ENCODE peak calls at places on chromosome 11, in six cellular contexts. One of them, this sample, is unnamed.

GRCh38 chr11:61364012-61364396 is 1.8 kb downstream of the TMEM138 start:
- DNase-seq in body of pancreas: no peak
- DNase-seq in lower lobe of right lung: no peak
- DNase-seq in endothelial cell of umbilical vein: no peak
- DNase-seq in BJ: no peak
- DNase-seq in WERI-Rb-1: no peak
- DNase-seq in this sample: no peak

GRCh38 chr11:47403571-47403970 is 4.8 kb upstream of the SLC39A13 start:
- DNase-seq in WERI-Rb-1: no peak
- DNase-seq in endothelial cell of umbilical vein: no peak
- DNase-seq in BJ: no peak
- DNase-seq in lower lobe of right lung: no peak
- DNase-seq in body of pancreas: no peak
- DNase-seq in this sample: no peak

GRCh38 chr11:2419638-2420501 is 19.3 kb downstream of the TSSC4 start:
- DNase-seq in BJ: no peak
- DNase-seq in endothelial cell of umbilical vein: peak
- DNase-seq in WERI-Rb-1: peak
- DNase-seq in body of pancreas: peak
- DNase-seq in lower lobe of right lung: peak
- DNase-seq in this sample: peak

GRCh38 chr11:61880454-61880853 is 10.9 kb downstream of the FADS3 start:
- DNase-seq in WERI-Rb-1: no peak
- DNase-seq in body of pancreas: no peak
- DNase-seq in BJ: no peak
- DNase-seq in lower lobe of right lung: no peak
- DNase-seq in endothelial cell of umbilical vein: no peak
- DNase-seq in this sample: no peak

GRCh38 chr11:3735827-3736226 is 61.5 kb downstream of the NUP98 start:
- DNase-seq in body of pancreas: no peak
- DNase-seq in BJ: no peak
- DNase-seq in WERI-Rb-1: no peak
- DNase-seq in endothelial cell of umbilical vein: no peak
- DNase-seq in lower lobe of right lung: no peak
- DNase-seq in this sample: no peak

GRCh38 chr11:106021181-106021966 is 666 bp downstream of the MSANTD4 start:
- DNase-seq in endothelial cell of umbilical vein: no peak
- DNase-seq in WERI-Rb-1: no peak
- DNase-seq in lower lobe of right lung: no peak
- DNase-seq in body of pancreas: no peak
- DNase-seq in BJ: peak
- DNase-seq in this sample: peak

GRCh38 chr11:67484847-67485311 is 2.1 kb downstream of the AIP start:
- DNase-seq in BJ: no peak
- DNase-seq in endothelial cell of umbilical vein: no peak
- DNase-seq in lower lobe of right lung: peak
- DNase-seq in WERI-Rb-1: no peak
- DNase-seq in body of pancreas: no peak
- DNase-seq in this sample: no peak

GRCh38 chr11:1323779-1324178 is 14.3 kb upstream of the TOLLIP start:
- DNase-seq in endothelial cell of umbilical vein: no peak
- DNase-seq in BJ: no peak
- DNase-seq in lower lobe of right lung: no peak
- DNase-seq in body of pancreas: no peak
- DNase-seq in WERI-Rb-1: no peak
- DNase-seq in this sample: no peak

GRCh38 chr11:132472411-132473205 is 1059.7 kb downstream of the OPCML start:
- DNase-seq in endothelial cell of umbilical vein: no peak
- DNase-seq in WERI-Rb-1: peak
- DNase-seq in lower lobe of right lung: no peak
- DNase-seq in body of pancreas: no peak
- DNase-seq in BJ: no peak
- DNase-seq in this sample: no peak

GRCh38 chr11:64313491-64314145 is 3.7 kb downstream of the TRMT112 start:
- DNase-seq in BJ: no peak
- DNase-seq in body of pancreas: no peak
- DNase-seq in WERI-Rb-1: no peak
- DNase-seq in lower lobe of right lung: no peak
- DNase-seq in endothelial cell of umbilical vein: no peak
- DNase-seq in this sample: no peak

GRCh38 chr11:46381836-46382643 is 571 bp downstream of the MDK start:
- DNase-seq in WERI-Rb-1: peak
- DNase-seq in lower lobe of right lung: no peak
- DNase-seq in endothelial cell of umbilical vein: peak
- DNase-seq in BJ: no peak
- DNase-seq in body of pancreas: no peak
- DNase-seq in this sample: no peak

GRCh38 chr11:74417379-74417804 is 19.2 kb upstream of the PGM2L1 start:
- DNase-seq in body of pancreas: peak
- DNase-seq in endothelial cell of umbilical vein: no peak
- DNase-seq in WERI-Rb-1: no peak
- DNase-seq in BJ: peak
- DNase-seq in lower lobe of right lung: no peak
- DNase-seq in this sample: no peak

GRCh38 chr11:102446606-102447005 is 6.0 kb downstream of the TMEM123 start:
- DNase-seq in endothelial cell of umbilical vein: peak
- DNase-seq in lower lobe of right lung: no peak
- DNase-seq in body of pancreas: no peak
- DNase-seq in BJ: peak
- DNase-seq in WERI-Rb-1: no peak
- DNase-seq in this sample: no peak

GRCh38 chr11:119120639-119121007 is 757 bp upstream of the HINFP start:
- DNase-seq in body of pancreas: no peak
- DNase-seq in BJ: no peak
- DNase-seq in WERI-Rb-1: peak
- DNase-seq in endothelial cell of umbilical vein: no peak
- DNase-seq in lower lobe of right lung: no peak
- DNase-seq in this sample: no peak

GRCh38 chr11:12079726-12080556 is 30.4 kb upstream of the MICAL2 start:
- DNase-seq in lower lobe of right lung: no peak
- DNase-seq in endothelial cell of umbilical vein: peak
- DNase-seq in WERI-Rb-1: no peak
- DNase-seq in BJ: peak
- DNase-seq in body of pancreas: peak
- DNase-seq in this sample: no peak

GRCh38 chr11:65066805-65067291 is 8.5 kb upstream of the NAALADL1 start:
- DNase-seq in BJ: no peak
- DNase-seq in body of pancreas: no peak
- DNase-seq in endothelial cell of umbilical vein: no peak
- DNase-seq in WERI-Rb-1: peak
- DNase-seq in lower lobe of right lung: no peak
- DNase-seq in this sample: no peak

GRCh38 chr11:35177370-35177769 is 38.4 kb downstream of the CD44 start:
- DNase-seq in BJ: no peak
- DNase-seq in endothelial cell of umbilical vein: no peak
- DNase-seq in WERI-Rb-1: no peak
- DNase-seq in body of pancreas: no peak
- DNase-seq in lower lobe of right lung: no peak
- DNase-seq in this sample: no peak

GRCh38 chr11:13767461-13767860 is 99.0 kb downstream of the FAR1 start:
- DNase-seq in endothelial cell of umbilical vein: no peak
- DNase-seq in body of pancreas: no peak
- DNase-seq in lower lobe of right lung: no peak
- DNase-seq in BJ: no peak
- DNase-seq in WERI-Rb-1: no peak
- DNase-seq in this sample: no peak

GRCh38 chr11:33835143-33835878 is 56.6 kb downstream of the LMO2 start:
- DNase-seq in BJ: peak
- DNase-seq in lower lobe of right lung: no peak
- DNase-seq in WERI-Rb-1: no peak
- DNase-seq in endothelial cell of umbilical vein: peak
- DNase-seq in body of pancreas: no peak
- DNase-seq in this sample: no peak
- TF ChIP-seq CTCF in BJ: peak
- TF ChIP-seq CTCF in lower lobe of right lung: peak
- TF ChIP-seq CTCF in WERI-Rb-1: no peak
- TF ChIP-seq CTCF in endothelial cell of umbilical vein: no peak
- TF ChIP-seq CTCF in body of pancreas: peak
- TF ChIP-seq CTCF in this sample: peak

GRCh38 chr11:100528872-100529416 is 158.1 kb upstream of the ARHGAP42 start:
- DNase-seq in BJ: no peak
- DNase-seq in lower lobe of right lung: no peak
- DNase-seq in endothelial cell of umbilical vein: no peak
- DNase-seq in body of pancreas: no peak
- DNase-seq in WERI-Rb-1: no peak
- DNase-seq in this sample: no peak

GRCh38 chr11:100525197-100525596 is 161.9 kb upstream of the ARHGAP42 start:
- DNase-seq in BJ: no peak
- DNase-seq in endothelial cell of umbilical vein: no peak
- DNase-seq in body of pancreas: no peak
- DNase-seq in lower lobe of right lung: no peak
- DNase-seq in WERI-Rb-1: no peak
- DNase-seq in this sample: no peak

GRCh38 chr11:100525635-100526034 is 161.5 kb upstream of the ARHGAP42 start:
- DNase-seq in WERI-Rb-1: peak
- DNase-seq in endothelial cell of umbilical vein: no peak
- DNase-seq in body of pancreas: no peak
- DNase-seq in lower lobe of right lung: no peak
- DNase-seq in BJ: no peak
- DNase-seq in this sample: no peak
- TF ChIP-seq CTCF in WERI-Rb-1: peak
- TF ChIP-seq CTCF in endothelial cell of umbilical vein: no peak
- TF ChIP-seq CTCF in body of pancreas: no peak
- TF ChIP-seq CTCF in lower lobe of right lung: no peak
- TF ChIP-seq CTCF in BJ: no peak
- TF ChIP-seq CTCF in this sample: no peak

DNA sequence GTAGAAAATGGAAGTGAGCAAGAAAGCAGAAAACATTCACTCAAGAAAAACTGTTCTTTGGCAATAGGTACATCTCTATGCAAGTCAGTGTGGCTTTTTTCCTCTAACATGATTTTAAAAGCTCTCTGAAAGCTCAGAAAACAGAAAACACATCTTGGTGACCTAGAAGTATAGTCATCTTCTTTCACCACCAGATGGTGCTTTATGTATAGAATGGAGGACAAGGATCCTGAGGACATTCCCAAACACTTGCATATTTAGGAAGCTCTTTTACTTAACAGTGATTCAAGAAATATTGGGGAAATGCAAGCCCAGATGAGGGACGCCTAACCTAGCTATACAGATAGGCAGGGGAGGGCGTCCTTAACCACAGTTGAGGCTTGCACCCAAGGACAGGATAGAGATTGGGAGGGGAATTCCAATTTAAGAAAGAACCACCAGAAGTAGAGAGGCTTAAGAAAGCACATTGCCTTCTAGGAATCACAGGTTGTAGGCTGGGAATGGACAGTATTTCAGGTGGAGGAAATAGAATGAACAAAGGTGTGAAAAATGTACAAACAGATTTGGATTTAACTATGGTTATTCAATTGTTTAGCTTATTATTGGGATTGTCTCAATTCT is 13.8 kb upstream of the CCDC81 start:
- DNase-seq in endothelial cell of umbilical vein: peak
- DNase-seq in lower lobe of right lung: no peak
- DNase-seq in BJ: peak
- DNase-seq in WERI-Rb-1: no peak
- DNase-seq in body of pancreas: no peak
- DNase-seq in this sample: no peak
- TF ChIP-seq CTCF in endothelial cell of umbilical vein: peak
- TF ChIP-seq CTCF in lower lobe of right lung: no peak
- TF ChIP-seq CTCF in BJ: peak
- TF ChIP-seq CTCF in WERI-Rb-1: peak
- TF ChIP-seq CTCF in body of pancreas: no peak
- TF ChIP-seq CTCF in this sample: no peak

DNA sequence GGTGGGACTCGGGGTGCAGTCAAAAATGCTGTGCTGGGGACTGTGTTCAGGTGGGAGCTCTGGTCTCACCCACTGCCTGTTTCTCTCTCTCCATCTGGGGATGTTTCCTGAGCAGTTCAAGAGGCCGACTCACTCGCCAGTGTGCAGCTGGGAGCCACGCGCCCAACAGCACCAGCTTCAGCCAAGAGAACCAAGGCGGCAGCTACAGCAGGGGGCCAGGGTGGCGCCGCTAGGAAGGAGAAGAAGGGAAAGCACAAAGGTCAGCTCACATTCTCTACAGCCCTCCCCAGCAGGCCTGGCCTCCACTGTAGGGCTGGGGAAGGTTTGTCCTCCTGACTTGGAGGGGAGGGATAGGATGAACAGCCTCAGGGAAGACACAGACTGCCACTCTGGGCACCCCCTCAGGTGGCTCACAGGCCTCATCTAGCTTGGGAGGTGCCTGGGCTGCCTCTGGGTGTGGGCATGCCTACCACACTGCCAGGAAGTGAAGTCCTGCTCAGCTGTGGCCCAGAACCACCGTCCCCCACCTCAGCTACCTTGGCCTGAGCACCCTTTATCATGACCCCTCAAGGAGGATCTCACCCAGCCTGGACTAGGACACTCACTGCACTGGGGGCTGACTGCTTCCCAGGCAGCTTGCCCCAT is 13.0 kb downstream of the TUB start:
- DNase-seq in body of pancreas: no peak
- DNase-seq in BJ: no peak
- DNase-seq in WERI-Rb-1: no peak
- DNase-seq in endothelial cell of umbilical vein: no peak
- DNase-seq in lower lobe of right lung: no peak
- DNase-seq in this sample: peak
- TF ChIP-seq CTCF in body of pancreas: no peak
- TF ChIP-seq CTCF in BJ: no peak
- TF ChIP-seq CTCF in WERI-Rb-1: no peak
- TF ChIP-seq CTCF in endothelial cell of umbilical vein: no peak
- TF ChIP-seq CTCF in lower lobe of right lung: no peak
- TF ChIP-seq CTCF in this sample: no peak

GRCh38 chr11:9384535-9385287 is at the start of gene IPO7:
- DNase-seq in body of pancreas: peak
- DNase-seq in endothelial cell of umbilical vein: peak
- DNase-seq in BJ: peak
- DNase-seq in WERI-Rb-1: peak
- DNase-seq in lower lobe of right lung: peak
- DNase-seq in this sample: peak
- TF ChIP-seq CTCF in body of pancreas: peak
- TF ChIP-seq CTCF in endothelial cell of umbilical vein: peak
- TF ChIP-seq CTCF in BJ: peak
- TF ChIP-seq CTCF in WERI-Rb-1: peak
- TF ChIP-seq CTCF in lower lobe of right lung: no peak
- TF ChIP-seq CTCF in this sample: no peak

DNA sequence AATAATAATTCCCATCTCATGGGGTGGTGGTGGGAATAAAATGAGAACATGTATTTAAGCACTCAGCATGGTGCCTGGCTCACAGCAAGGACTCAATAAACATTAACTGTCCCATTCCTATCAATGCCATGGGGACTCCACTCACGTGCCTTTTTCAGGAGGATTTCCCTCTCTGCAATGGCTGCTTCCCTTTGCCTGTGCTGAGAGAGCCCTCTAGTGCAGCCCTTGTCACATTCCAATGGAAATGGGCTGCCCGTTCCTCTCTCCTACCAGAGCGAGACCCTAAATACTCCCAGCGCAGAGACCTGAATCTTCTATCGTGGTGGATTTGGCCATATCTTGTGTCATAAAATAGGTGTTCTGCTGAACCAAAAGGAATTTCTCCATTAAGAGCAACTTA is 621.5 kb upstream of the B3GAT1 start:
- DNase-seq in endothelial cell of umbilical vein: no peak
- DNase-seq in WERI-Rb-1: peak
- DNase-seq in lower lobe of right lung: no peak
- DNase-seq in BJ: no peak
- DNase-seq in body of pancreas: no peak
- DNase-seq in this sample: no peak
- TF ChIP-seq CTCF in endothelial cell of umbilical vein: no peak
- TF ChIP-seq CTCF in WERI-Rb-1: peak
- TF ChIP-seq CTCF in lower lobe of right lung: peak
- TF ChIP-seq CTCF in BJ: no peak
- TF ChIP-seq CTCF in body of pancreas: no peak
- TF ChIP-seq CTCF in this sample: no peak

GRCh38 chr11:134592391-134592990 is 180.4 kb upstream of the B3GAT1 start:
- DNase-seq in BJ: no peak
- DNase-seq in WERI-Rb-1: peak
- DNase-seq in endothelial cell of umbilical vein: peak
- DNase-seq in body of pancreas: no peak
- DNase-seq in lower lobe of right lung: peak
- DNase-seq in this sample: no peak
- TF ChIP-seq CTCF in BJ: no peak
- TF ChIP-seq CTCF in WERI-Rb-1: peak
- TF ChIP-seq CTCF in endothelial cell of umbilical vein: peak
- TF ChIP-seq CTCF in body of pancreas: no peak
- TF ChIP-seq CTCF in lower lobe of right lung: peak
- TF ChIP-seq CTCF in this sample: peak